ENCODE peak calls at places on chromosome 6, in five cellular contexts. V, J, E, Q and H are unnamed samples.

GRCh38 chr6:134822920-134823430 is 126.9 kb downstream of the ALDH8A1 start:
- DNase-seq in J (peak), Q (peak), E (peak), V (peak), H (peak)

GRCh38 chr6:24859132-24859531 is 60.4 kb upstream of the ARMH2 start:
- DNase-seq in E (no peak), V (no peak), J (no peak), Q (no peak), H (no peak)

GRCh38 chr6:100445512-100445911 is 19.2 kb downstream of the SIM1 start:
- DNase-seq in Q (no peak), V (no peak), J (no peak), E (no peak), H (no peak)

GRCh38 chr6:23174781-23175361 is 605.5 kb downstream of the HDGFL1 start:
- DNase-seq in E (no peak), J (peak), Q (no peak), V (no peak), H (peak)

GRCh38 chr6:134724653-134725340 is 225.1 kb downstream of the ALDH8A1 start:
- DNase-seq in V (no peak), Q (no peak), J (peak), E (peak), H (no peak)

GRCh38 chr6:34073504-34073903 is 72.4 kb downstream of the GRM4 start:
- DNase-seq in Q (no peak), J (no peak), E (no peak), V (no peak), H (no peak)

GRCh38 chr6:1724124-1724523 is 114.4 kb downstream of the FOXC1 start:
- DNase-seq in V (peak), J (no peak), Q (no peak), E (no peak), H (no peak)

GRCh38 chr6:14066782-14067406 is 50.7 kb upstream of the CD83 start:
- DNase-seq in J (peak), Q (peak), V (no peak), E (no peak), H (peak)

GRCh38 chr6:52162940-52163908 is 23.0 kb upstream of the IL17A start:
- DNase-seq in V (no peak), Q (peak), E (no peak), J (peak), H (no peak)